ENCODE peak calls at places on chromosomes 1 and 21, in seven cellular contexts. O is lung, T is tibial nerve, R is body of pancreas, G is left ventricle myocardium inferior, M is kidney, L is pancreas. U is an unnamed sample. For H3K36me3, the result is how much of the 10 kb centered on the place peaks cover.

GRCh38 chr1:93638981-93639380 is 42.7 kb downstream of the BCAR3 start:
- DNase-seq in O (no peak), G (no peak), M (no peak), R (peak), L (no peak), T (no peak), U (peak)

GRCh38 chr1:160658956-160659255 is 12.1 kb upstream of the SLAMF1 start:
- DNase-seq in R (no peak), G (no peak), T (no peak), L (no peak), O (no peak), M (no peak), U (no peak)

GRCh38 chr1:202069670-202070069 is 53.0 kb upstream of the GPR37L1 start:
- DNase-seq in L (peak), T (no peak), M (no peak), O (no peak), G (no peak), R (peak), U (no peak)

GRCh38 chr1:36831171-36831810 is 203.0 kb downstream of the GRIK3 start:
- DNase-seq in M (peak), L (no peak), R (no peak), O (no peak), G (no peak), T (no peak), U (peak)

GRCh38 chr1:75124510-75124909 is 9.7 kb upstream of the LHX8 start:
- DNase-seq in M (no peak), O (no peak), R (no peak), G (no peak), L (no peak), T (no peak), U (no peak)

GRCh38 chr1:217911908-217912307 is 280.8 kb downstream of the SPATA17 start:
- DNase-seq in M (no peak), O (no peak), L (no peak), R (no peak), T (no peak), G (no peak), U (no peak)

GRCh38 chr21:43899307-43900077 is 34.5 kb downstream of the AGPAT3 start:
- DNase-seq in O (no peak), L (no peak), G (no peak), M (peak), R (no peak), T (no peak), U (no peak)

GRCh38 chr1:1364266-1364665 is 5.9 kb upstream of the MXRA8 start:
- DNase-seq in G (no peak), T (no peak), R (no peak), L (no peak), M (no peak), O (no peak), U (no peak)

GRCh38 chr1:24946861-24947658 is 17.0 kb upstream of the RUNX3 start:
- DNase-seq in L (no peak), O (no peak), G (no peak), T (no peak), R (no peak), M (no peak), U (no peak)

GRCh38 chr1:11690669-11691301 is 725 bp upstream of the DRAXIN start:
- DNase-seq in M (no peak), T (no peak), R (no peak), O (no peak), G (no peak), L (no peak), U (peak)

GRCh38 chr1:94528826-94529225 is 12.7 kb downstream of the F3 start:
- DNase-seq in G (no peak), L (no peak), M (no peak), R (no peak), T (no peak), O (no peak), U (no peak)

GRCh38 chr1:211133393-211133840 is 531 bp downstream of the KCNH1 start:
- DNase-seq in M (peak), L (no peak), R (no peak), O (no peak), G (no peak), T (no peak), U (peak)

GRCh38 chr1:170253180-170253579 is 107.4 kb downstream of the NTMT2 start:
- DNase-seq in T (no peak), R (no peak), L (no peak), G (no peak), O (no peak), M (no peak), U (no peak)

GRCh38 chr1:1291611-1292441 is 11.6 kb downstream of the SCNN1D start:
- DNase-seq in L (peak), T (peak), O (peak), R (peak), G (peak), M (no peak), U (peak)

GRCh38 chr1:176541663-176542062 is 78.7 kb downstream of the PAPPA2 start:
- DNase-seq in O (no peak), M (no peak), G (no peak), R (no peak), T (no peak), L (no peak), U (no peak)

GRCh38 chr21:32437729-32438128 is 25.2 kb downstream of the EVA1C start:
- DNase-seq in M (no peak), R (no peak), O (no peak), T (no peak), G (no peak), L (no peak), U (no peak)

GRCh38 chr1:8687053-8687452 is 130.4 kb downstream of the RERE start:
- DNase-seq in O (no peak), T (no peak), G (no peak), R (no peak), M (no peak), L (no peak), U (no peak)

GRCh38 chr1:151728151-151728711 is 6.9 kb downstream of the RIIAD1 start:
- DNase-seq in T (no peak), L (no peak), G (no peak), O (no peak), R (no peak), M (no peak), U (no peak)

GRCh38 chr1:65163193-65163805 is 15.3 kb downstream of the AK4 start:
- DNase-seq in M (no peak), G (no peak), T (no peak), L (no peak), O (no peak), R (no peak), U (no peak)

GRCh38 chr1:178232949-178233348 is 139.0 kb downstream of the RASAL2 start:
- DNase-seq in L (no peak), G (no peak), M (no peak), O (no peak), R (no peak), T (no peak), U (no peak)

GRCh38 chr1:173411835-173412742 is 65.0 kb upstream of the PRDX6 start:
- DNase-seq in L (no peak), R (peak), T (no peak), O (no peak), M (no peak), G (no peak), U (no peak)

GRCh38 chr1:209769171-209769904 is 13.5 kb downstream of the TRAF3IP3 start:
- DNase-seq in M (peak), T (peak), R (peak), O (peak), L (no peak), G (peak), U (peak)

GRCh38 chr21:33299181-33299752 is 25.5 kb upstream of the IFNAR1 start:
- DNase-seq in O (no peak), M (no peak), T (no peak), L (no peak), G (no peak), R (no peak), U (no peak)

GRCh38 chr1:236394905-236395779 is 1.1 kb downstream of the EDARADD start:
- DNase-seq in L (peak), M (peak), T (no peak), R (peak), O (no peak), G (peak), U (peak)

GRCh38 chr1:111880866-111881837 is 108.3 kb downstream of the KCND3 start:
- DNase-seq in G (peak), R (peak), L (no peak), T (no peak), M (no peak), O (no peak), U (peak)

GRCh38 chr1:212684511-212685090 is 15.0 kb downstream of the BATF3 start:
- DNase-seq in O (no peak), L (no peak), M (no peak), G (no peak), T (no peak), R (no peak), U (no peak)

GRCh38 chr1:116268211-116268610 is 104.8 kb upstream of the ATP1A1 start:
- DNase-seq in R (peak), L (peak), G (no peak), T (peak), M (peak), O (peak), U (peak)

GRCh38 chr1:168714012-168714411 is 15.0 kb downstream of the DPT start:
- DNase-seq in G (no peak), R (no peak), O (no peak), L (no peak), T (no peak), M (no peak), U (peak)

GRCh38 chr21:46503922-46504539 is 45.3 kb downstream of the DIP2A start:
- DNase-seq in R (no peak), T (no peak), M (no peak), O (no peak), L (no peak), G (no peak), U (no peak)

GRCh38 chr1:116899529-116899928 is 10.2 kb upstream of the PTGFRN start:
- DNase-seq in G (no peak), R (no peak), O (no peak), T (no peak), L (no peak), M (no peak), U (no peak)

GRCh38 chr1:226402615-226403521 is 5.0 kb downstream of the PARP1 start:
- DNase-seq in G (no peak), R (peak), O (no peak), M (no peak), L (peak), T (no peak), U (no peak)

GRCh38 chr1:184820956-184821355 is 66.3 kb upstream of the EDEM3 start:
- DNase-seq in L (no peak), T (no peak), R (no peak), M (no peak), O (no peak), G (no peak), U (no peak)
- H3K36me3 ChIP-seq in L (under half), T (under half), R (under half), M (under half), O (under half), G (half or more), U (under half)

GRCh38 chr1:35211113-35211399 is 18.1 kb upstream of the SFPQ start:
- DNase-seq in T (no peak), R (no peak), L (no peak), G (no peak), M (no peak), O (no peak), U (no peak)
- H3K27ac ChIP-seq in T (no peak), R (no peak), L (no peak), G (no peak), M (no peak), O (no peak), U (no peak)

GRCh38 chr1:67686272-67687197 is 1.5 kb downstream of the GADD45A start:
- DNase-seq in T (peak), L (peak), O (peak), R (peak), G (peak), M (peak), U (peak)
- TF ChIP-seq CTCF in T (no peak), L (no peak), O (no peak), R (no peak), G (no peak), M (no peak), U (no peak)

DNA sequence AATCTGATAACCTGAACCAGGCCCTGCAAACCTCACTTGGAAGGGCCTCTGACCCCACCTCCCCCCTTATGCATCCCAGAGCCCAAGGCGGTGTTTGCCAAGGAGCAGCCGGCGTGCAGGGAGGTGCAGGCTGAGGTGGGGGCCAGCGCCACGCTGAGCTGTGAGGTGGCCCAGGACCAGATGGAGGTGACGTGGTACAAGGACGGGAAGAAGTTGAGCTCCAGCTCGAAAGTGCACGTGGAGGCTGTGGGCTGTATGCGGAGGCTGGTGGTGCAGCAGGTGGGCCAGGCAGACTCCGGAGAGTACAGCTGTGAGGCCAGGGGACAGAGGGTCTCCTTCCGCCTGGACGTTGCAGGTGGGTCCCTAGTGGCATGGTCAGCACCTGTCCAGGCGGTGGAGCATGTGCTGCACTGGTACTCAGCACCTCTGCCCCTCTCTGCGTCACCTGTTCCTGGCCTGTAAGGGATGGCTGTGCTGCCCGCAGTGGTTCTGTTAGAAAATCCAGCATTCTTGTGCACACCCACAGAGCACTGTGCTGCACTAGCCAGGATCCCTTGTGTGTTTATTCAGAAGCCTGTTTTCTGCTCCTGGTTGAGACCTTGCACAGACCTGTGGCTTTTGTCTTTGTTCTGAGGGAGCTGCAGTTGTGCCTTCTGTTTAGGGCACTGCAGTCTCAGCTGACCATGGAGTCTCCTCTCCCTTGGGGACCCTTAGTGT is 11.6 kb downstream of the OBSCN start:
- DNase-seq in O (no peak), R (no peak), T (no peak), M (no peak), G (no peak), L (no peak), U (no peak)
- H3K36me3 ChIP-seq in O (under half), R (under half), T (under half), M (under half), G (half or more), L (under half), U (under half)

GRCh38 chr21:14058566-14058965 is 152.2 kb downstream of the LIPI start:
- DNase-seq in O (no peak), T (no peak), R (no peak), G (no peak), L (no peak), M (peak), U (no peak)

GRCh38 chr21:14054682-14055081 is 156.1 kb downstream of the LIPI start:
- DNase-seq in T (no peak), O (no peak), L (no peak), R (no peak), G (no peak), M (no peak), U (no peak)

GRCh38 chr21:14057313-14057712 is 153.4 kb downstream of the LIPI start:
- DNase-seq in R (no peak), L (no peak), T (no peak), O (no peak), M (peak), G (no peak), U (no peak)

DNA sequence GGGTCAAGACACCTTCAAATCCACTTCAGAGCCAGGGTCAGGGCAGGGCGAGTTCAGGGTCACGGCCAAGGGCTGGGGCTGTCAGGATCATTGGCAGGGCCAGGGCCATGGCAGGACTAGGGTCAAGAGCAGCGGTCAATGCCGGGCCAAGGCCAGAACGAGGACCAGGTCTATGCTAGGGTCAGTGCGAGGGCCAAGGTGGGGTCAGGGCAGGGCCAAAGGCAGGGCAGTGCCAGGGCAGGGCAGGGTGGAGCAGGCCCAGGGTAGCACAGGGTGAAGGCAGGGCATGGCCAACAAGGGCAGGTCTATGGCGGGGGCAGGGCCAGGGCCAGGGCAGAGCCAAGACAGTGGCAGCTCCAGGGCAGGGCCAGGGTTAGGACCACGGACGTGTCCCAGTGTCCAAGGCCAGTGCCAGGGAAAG is 154.0 kb downstream of the LIPI start:
- DNase-seq in L (no peak), M (peak), O (no peak), R (no peak), G (no peak), T (no peak), U (no peak)
- H3K27ac ChIP-seq in L (no peak), M (no peak), O (peak), R (no peak), G (no peak), T (no peak), U (no peak)

DNA sequence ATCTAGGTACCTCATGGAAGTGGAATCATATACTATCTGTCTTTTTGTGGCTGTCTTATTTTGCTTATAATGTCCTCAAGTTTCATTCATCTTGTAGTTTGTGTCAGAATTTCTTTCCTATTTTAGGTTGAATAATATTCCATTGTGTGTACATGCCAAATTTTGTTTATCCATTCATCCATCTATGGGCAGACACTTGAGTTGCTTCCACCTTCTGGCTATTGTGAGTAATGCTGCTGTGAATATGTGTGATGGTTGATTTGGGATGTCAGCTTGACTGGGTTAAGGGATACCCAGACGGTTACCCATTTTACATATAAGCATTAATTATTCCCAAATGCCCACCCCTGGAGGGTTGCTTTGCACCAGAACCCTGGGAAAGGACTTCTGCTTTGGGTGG is 477.5 kb downstream of the PTPRU start:
- DNase-seq in O (no peak), R (no peak), L (no peak), T (no peak), M (no peak), G (no peak), U (no peak)
- TF ChIP-seq CTCF in O (no peak), R (peak), L (no peak), T (no peak), M (no peak), G (peak), U (no peak)

GRCh38 chr1:46684670-46685069 is 13.0 kb downstream of the TEX38 start:
- DNase-seq in L (no peak), R (no peak), T (no peak), O (no peak), M (no peak), G (no peak), U (no peak)

GRCh38 chr1:46687910-46688509 is 16.4 kb downstream of the TEX38 start:
- DNase-seq in R (no peak), M (no peak), G (no peak), L (no peak), T (no peak), O (no peak), U (no peak)

GRCh38 chr1:46687095-46687659 is 15.5 kb downstream of the TEX38 start:
- DNase-seq in G (peak), T (peak), L (peak), O (peak), R (peak), M (peak), U (peak)

GRCh38 chr1:46689326-46689725 is 17.7 kb downstream of the TEX38 start:
- DNase-seq in O (no peak), R (no peak), G (no peak), T (no peak), M (no peak), L (no peak), U (peak)

DNA sequence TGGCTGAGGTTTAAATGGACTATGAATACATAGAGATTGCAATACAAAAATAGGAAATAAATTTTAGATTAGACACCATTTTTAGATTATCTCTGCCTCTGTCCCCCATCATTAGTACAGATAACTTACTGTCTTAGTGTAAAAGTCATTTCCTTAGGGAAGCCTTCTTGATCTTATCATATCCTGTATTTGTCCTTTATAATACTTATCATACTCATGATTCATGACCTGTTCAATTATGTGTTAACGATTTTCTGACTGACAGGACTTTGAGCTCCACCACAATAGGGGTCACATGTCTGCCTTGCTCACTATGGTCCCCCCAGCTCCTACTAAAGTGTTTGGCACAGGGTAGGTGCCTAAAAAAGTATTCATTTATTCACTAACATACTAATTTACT is 14.6 kb downstream of the TEX38 start:
- DNase-seq in G (no peak), T (no peak), L (no peak), O (no peak), R (no peak), M (no peak), U (no peak)
- H3K36me3 ChIP-seq in G (half or more), T (under half), L (under half), O (under half), R (under half), M (half or more), U (under half)